ENCODE peak calls at places on chromosome 18, in six cellular contexts. One of them, this sample, is unnamed. For H3K4me1, the result is how much of the 10 kb centered on the place peaks cover.

GRCh38 chr18:12038082-12038660 is 55.5 kb upstream of the ANKRD62 start:
- DNase-seq in ovary: peak
- DNase-seq in IMR-90: no peak
- DNase-seq in lower lobe of right lung: no peak
- DNase-seq in transverse colon: peak
- DNase-seq in CD8-positive, alpha-beta memory T cell: peak
- DNase-seq in this sample: peak

GRCh38 chr18:2104620-2105462 is 466.5 kb downstream of the METTL4 start:
- DNase-seq in lower lobe of right lung: peak
- DNase-seq in transverse colon: peak
- DNase-seq in CD8-positive, alpha-beta memory T cell: peak
- DNase-seq in ovary: no peak
- DNase-seq in IMR-90: peak
- DNase-seq in this sample: peak

GRCh38 chr18:49723648-49724180 is 89.6 kb downstream of the ACAA2 start:
- DNase-seq in transverse colon: peak
- DNase-seq in lower lobe of right lung: no peak
- DNase-seq in IMR-90: peak
- DNase-seq in CD8-positive, alpha-beta memory T cell: no peak
- DNase-seq in ovary: no peak
- DNase-seq in this sample: peak

GRCh38 chr18:2827076-2827475 is 19.7 kb upstream of the EMILIN2 start:
- DNase-seq in IMR-90: no peak
- DNase-seq in CD8-positive, alpha-beta memory T cell: no peak
- DNase-seq in ovary: no peak
- DNase-seq in transverse colon: no peak
- DNase-seq in lower lobe of right lung: no peak
- DNase-seq in this sample: no peak

GRCh38 chr18:37422116-37422515 is 143.5 kb downstream of the CELF4 start:
- DNase-seq in IMR-90: no peak
- DNase-seq in ovary: no peak
- DNase-seq in CD8-positive, alpha-beta memory T cell: no peak
- DNase-seq in lower lobe of right lung: no peak
- DNase-seq in transverse colon: no peak
- DNase-seq in this sample: no peak

GRCh38 chr18:49963217-49963616 is 149.9 kb upstream of the ACAA2 start:
- DNase-seq in IMR-90: no peak
- DNase-seq in CD8-positive, alpha-beta memory T cell: no peak
- DNase-seq in transverse colon: no peak
- DNase-seq in ovary: no peak
- DNase-seq in lower lobe of right lung: no peak
- DNase-seq in this sample: no peak

GRCh38 chr18:55634545-55634944 is 46.6 kb upstream of the TCF4 start:
- DNase-seq in IMR-90: peak
- DNase-seq in ovary: no peak
- DNase-seq in transverse colon: no peak
- DNase-seq in CD8-positive, alpha-beta memory T cell: no peak
- DNase-seq in lower lobe of right lung: no peak
- DNase-seq in this sample: no peak

GRCh38 chr18:652131-652530 is 5.3 kb upstream of the TYMS start:
- DNase-seq in transverse colon: no peak
- DNase-seq in ovary: no peak
- DNase-seq in CD8-positive, alpha-beta memory T cell: no peak
- DNase-seq in lower lobe of right lung: no peak
- DNase-seq in IMR-90: no peak
- DNase-seq in this sample: no peak

GRCh38 chr18:48794251-48794970 is 156.4 kb downstream of the SMAD7 start:
- DNase-seq in ovary: no peak
- DNase-seq in IMR-90: no peak
- DNase-seq in lower lobe of right lung: peak
- DNase-seq in CD8-positive, alpha-beta memory T cell: no peak
- DNase-seq in transverse colon: no peak
- DNase-seq in this sample: no peak

GRCh38 chr18:49640741-49641140 is 78.9 kb downstream of the LIPG start:
- DNase-seq in CD8-positive, alpha-beta memory T cell: no peak
- DNase-seq in IMR-90: no peak
- DNase-seq in ovary: no peak
- DNase-seq in lower lobe of right lung: no peak
- DNase-seq in transverse colon: no peak
- DNase-seq in this sample: no peak

GRCh38 chr18:36680042-36680441 is 148.8 kb downstream of the TPGS2 start:
- DNase-seq in transverse colon: no peak
- DNase-seq in CD8-positive, alpha-beta memory T cell: no peak
- DNase-seq in IMR-90: no peak
- DNase-seq in ovary: no peak
- DNase-seq in lower lobe of right lung: no peak
- DNase-seq in this sample: no peak

GRCh38 chr18:11494093-11494492 is 115.3 kb upstream of the SLC35G4 start:
- DNase-seq in IMR-90: peak
- DNase-seq in CD8-positive, alpha-beta memory T cell: no peak
- DNase-seq in transverse colon: no peak
- DNase-seq in ovary: no peak
- DNase-seq in lower lobe of right lung: no peak
- DNase-seq in this sample: no peak

GRCh38 chr18:48689548-48689947 is 150.7 kb downstream of the CTIF start:
- DNase-seq in ovary: no peak
- DNase-seq in IMR-90: no peak
- DNase-seq in CD8-positive, alpha-beta memory T cell: no peak
- DNase-seq in transverse colon: no peak
- DNase-seq in lower lobe of right lung: no peak
- DNase-seq in this sample: no peak

GRCh38 chr18:34461266-34461665 is 236.6 kb upstream of the NOL4 start:
- DNase-seq in lower lobe of right lung: no peak
- DNase-seq in CD8-positive, alpha-beta memory T cell: no peak
- DNase-seq in IMR-90: no peak
- DNase-seq in ovary: no peak
- DNase-seq in transverse colon: no peak
- DNase-seq in this sample: no peak

GRCh38 chr18:35707247-35707646 is 125.7 kb downstream of the GALNT1 start:
- DNase-seq in CD8-positive, alpha-beta memory T cell: no peak
- DNase-seq in lower lobe of right lung: no peak
- DNase-seq in IMR-90: no peak
- DNase-seq in ovary: no peak
- DNase-seq in transverse colon: no peak
- DNase-seq in this sample: no peak

GRCh38 chr18:55250729-55251128 is 291.5 kb upstream of the CCDC68 start:
- DNase-seq in ovary: no peak
- DNase-seq in transverse colon: no peak
- DNase-seq in IMR-90: peak
- DNase-seq in lower lobe of right lung: no peak
- DNase-seq in CD8-positive, alpha-beta memory T cell: no peak
- DNase-seq in this sample: no peak

GRCh38 chr18:8091042-8091441 is 518.2 kb upstream of the RAB12 start:
- DNase-seq in IMR-90: no peak
- DNase-seq in CD8-positive, alpha-beta memory T cell: no peak
- DNase-seq in ovary: no peak
- DNase-seq in lower lobe of right lung: no peak
- DNase-seq in transverse colon: no peak
- DNase-seq in this sample: no peak

GRCh38 chr18:52288403-52289004 is 51.5 kb upstream of the DCC start:
- DNase-seq in ovary: no peak
- DNase-seq in transverse colon: peak
- DNase-seq in lower lobe of right lung: peak
- DNase-seq in IMR-90: no peak
- DNase-seq in CD8-positive, alpha-beta memory T cell: no peak
- DNase-seq in this sample: peak

GRCh38 chr18:36247036-36247435 is 50.5 kb upstream of the FHOD3 start:
- DNase-seq in transverse colon: no peak
- DNase-seq in ovary: no peak
- DNase-seq in IMR-90: peak
- DNase-seq in CD8-positive, alpha-beta memory T cell: no peak
- DNase-seq in lower lobe of right lung: no peak
- DNase-seq in this sample: no peak

GRCh38 chr18:79496237-79496977 is 100.7 kb downstream of the NFATC1 start:
- DNase-seq in CD8-positive, alpha-beta memory T cell: no peak
- DNase-seq in ovary: peak
- DNase-seq in lower lobe of right lung: peak
- DNase-seq in transverse colon: no peak
- DNase-seq in IMR-90: no peak
- DNase-seq in this sample: no peak

GRCh38 chr18:44725300-44726096 is 44.8 kb downstream of the SETBP1 start:
- DNase-seq in CD8-positive, alpha-beta memory T cell: no peak
- DNase-seq in IMR-90: peak
- DNase-seq in ovary: peak
- DNase-seq in transverse colon: peak
- DNase-seq in lower lobe of right lung: no peak
- DNase-seq in this sample: no peak

GRCh38 chr18:48992791-48993555 is 42.2 kb upstream of the SMAD7 start:
- DNase-seq in lower lobe of right lung: peak
- DNase-seq in CD8-positive, alpha-beta memory T cell: no peak
- DNase-seq in transverse colon: no peak
- DNase-seq in ovary: no peak
- DNase-seq in IMR-90: no peak
- DNase-seq in this sample: no peak

GRCh38 chr18:55515946-55516710 is 71.9 kb downstream of the TCF4 start:
- DNase-seq in ovary: no peak
- DNase-seq in lower lobe of right lung: no peak
- DNase-seq in IMR-90: peak
- DNase-seq in CD8-positive, alpha-beta memory T cell: no peak
- DNase-seq in transverse colon: no peak
- DNase-seq in this sample: no peak

GRCh38 chr18:5158587-5158986 is 38.5 kb downstream of the AKAIN1 start:
- DNase-seq in CD8-positive, alpha-beta memory T cell: no peak
- DNase-seq in ovary: no peak
- DNase-seq in IMR-90: no peak
- DNase-seq in lower lobe of right lung: no peak
- DNase-seq in transverse colon: no peak
- DNase-seq in this sample: no peak

GRCh38 chr18:56873441-56874140 is 222.4 kb downstream of the WDR7 start:
- DNase-seq in IMR-90: no peak
- DNase-seq in lower lobe of right lung: no peak
- DNase-seq in CD8-positive, alpha-beta memory T cell: peak
- DNase-seq in transverse colon: no peak
- DNase-seq in ovary: no peak
- DNase-seq in this sample: no peak

GRCh38 chr18:50240083-50240563 is 26.2 kb downstream of the CFAP53 start:
- DNase-seq in lower lobe of right lung: no peak
- DNase-seq in CD8-positive, alpha-beta memory T cell: no peak
- DNase-seq in transverse colon: no peak
- DNase-seq in ovary: no peak
- DNase-seq in IMR-90: no peak
- DNase-seq in this sample: no peak

GRCh38 chr18:24068945-24069693 is 54.6 kb downstream of the TTC39C start:
- DNase-seq in lower lobe of right lung: no peak
- DNase-seq in transverse colon: no peak
- DNase-seq in ovary: no peak
- DNase-seq in CD8-positive, alpha-beta memory T cell: no peak
- DNase-seq in IMR-90: no peak
- DNase-seq in this sample: peak

GRCh38 chr18:32095571-32096229 is 4.0 kb downstream of the RNF138 start:
- DNase-seq in CD8-positive, alpha-beta memory T cell: no peak
- DNase-seq in lower lobe of right lung: no peak
- DNase-seq in IMR-90: no peak
- DNase-seq in transverse colon: no peak
- DNase-seq in ovary: no peak
- DNase-seq in this sample: no peak
- H3K4me1 ChIP-seq in CD8-positive, alpha-beta memory T cell: half or more
- H3K4me1 ChIP-seq in lower lobe of right lung: half or more
- H3K4me1 ChIP-seq in IMR-90: under half
- H3K4me1 ChIP-seq in transverse colon: under half
- H3K4me1 ChIP-seq in ovary: under half
- H3K4me1 ChIP-seq in this sample: under half

GRCh38 chr18:58871514-58872490 is 7.1 kb downstream of the ZNF532 start:
- DNase-seq in transverse colon: no peak
- DNase-seq in CD8-positive, alpha-beta memory T cell: no peak
- DNase-seq in lower lobe of right lung: no peak
- DNase-seq in IMR-90: peak
- DNase-seq in ovary: no peak
- DNase-seq in this sample: no peak

GRCh38 chr18:58868440-58868839 is 3.8 kb downstream of the ZNF532 start:
- DNase-seq in IMR-90: no peak
- DNase-seq in lower lobe of right lung: no peak
- DNase-seq in ovary: no peak
- DNase-seq in CD8-positive, alpha-beta memory T cell: no peak
- DNase-seq in transverse colon: no peak
- DNase-seq in this sample: no peak

GRCh38 chr18:58867281-58867961 is 2.7 kb downstream of the ZNF532 start:
- DNase-seq in lower lobe of right lung: no peak
- DNase-seq in IMR-90: no peak
- DNase-seq in CD8-positive, alpha-beta memory T cell: no peak
- DNase-seq in transverse colon: no peak
- DNase-seq in ovary: no peak
- DNase-seq in this sample: no peak

GRCh38 chr18:58870130-58870529 is 5.5 kb downstream of the ZNF532 start:
- DNase-seq in CD8-positive, alpha-beta memory T cell: no peak
- DNase-seq in lower lobe of right lung: no peak
- DNase-seq in ovary: no peak
- DNase-seq in IMR-90: peak
- DNase-seq in transverse colon: no peak
- DNase-seq in this sample: peak

DNA sequence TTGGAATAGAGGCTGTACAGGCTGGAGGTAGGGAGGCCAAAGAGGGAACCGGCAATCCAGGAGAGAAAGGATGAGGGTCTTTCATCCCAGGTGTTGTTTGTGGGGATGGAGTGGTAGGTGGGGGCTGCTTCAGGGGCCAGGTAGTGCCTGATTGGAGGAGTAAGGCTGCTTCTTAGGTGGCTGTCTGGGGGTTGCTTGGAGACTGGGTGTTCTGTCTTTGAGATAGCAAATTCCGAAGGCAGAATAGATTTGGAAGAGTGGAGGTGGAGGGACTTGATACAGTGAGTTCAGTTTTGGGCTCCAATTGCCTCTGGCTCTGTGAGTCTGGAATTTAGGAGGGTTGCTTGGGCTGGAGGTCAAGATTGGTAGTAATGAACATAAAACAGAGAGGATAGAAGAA is 5.9 kb downstream of the ZNF532 start:
- DNase-seq in ovary: no peak
- DNase-seq in IMR-90: no peak
- DNase-seq in CD8-positive, alpha-beta memory T cell: no peak
- DNase-seq in transverse colon: no peak
- DNase-seq in lower lobe of right lung: no peak
- DNase-seq in this sample: no peak
- H3K4me1 ChIP-seq in ovary: under half
- H3K4me1 ChIP-seq in IMR-90: under half
- H3K4me1 ChIP-seq in CD8-positive, alpha-beta memory T cell: under half
- H3K4me1 ChIP-seq in transverse colon: under half
- H3K4me1 ChIP-seq in lower lobe of right lung: under half
- H3K4me1 ChIP-seq in this sample: under half

DNA sequence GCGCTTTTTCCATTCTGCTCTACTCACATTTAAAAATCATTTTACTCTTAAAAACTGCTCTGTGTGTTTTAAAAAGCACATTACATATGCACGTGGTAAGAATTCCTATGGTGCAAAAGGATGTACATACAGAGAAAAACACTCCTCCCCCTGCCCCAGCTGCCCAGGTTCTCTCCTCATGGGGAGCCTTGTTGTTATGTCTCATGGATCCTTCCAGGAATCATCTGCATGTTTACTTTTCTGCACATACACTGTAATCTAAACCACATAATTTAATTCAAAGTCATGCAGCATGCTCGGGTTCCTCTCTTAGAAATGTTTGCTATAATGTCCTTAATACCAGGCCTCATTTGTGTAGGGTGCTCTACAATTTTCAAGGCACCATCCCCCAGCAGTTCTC is 243.3 kb downstream of the LOXHD1 start:
- DNase-seq in lower lobe of right lung: no peak
- DNase-seq in CD8-positive, alpha-beta memory T cell: no peak
- DNase-seq in transverse colon: no peak
- DNase-seq in IMR-90: peak
- DNase-seq in ovary: no peak
- DNase-seq in this sample: no peak
- H3K4me1 ChIP-seq in lower lobe of right lung: under half
- H3K4me1 ChIP-seq in CD8-positive, alpha-beta memory T cell: under half
- H3K4me1 ChIP-seq in transverse colon: under half
- H3K4me1 ChIP-seq in IMR-90: under half
- H3K4me1 ChIP-seq in ovary: under half
- H3K4me1 ChIP-seq in this sample: under half

GRCh38 chr18:58978916-58979315 is 114.2 kb downstream of the ZNF532 start:
- DNase-seq in ovary: no peak
- DNase-seq in CD8-positive, alpha-beta memory T cell: no peak
- DNase-seq in transverse colon: no peak
- DNase-seq in IMR-90: no peak
- DNase-seq in lower lobe of right lung: no peak
- DNase-seq in this sample: no peak
- H3K4me1 ChIP-seq in ovary: under half
- H3K4me1 ChIP-seq in CD8-positive, alpha-beta memory T cell: under half
- H3K4me1 ChIP-seq in transverse colon: under half
- H3K4me1 ChIP-seq in IMR-90: under half
- H3K4me1 ChIP-seq in lower lobe of right lung: under half
- H3K4me1 ChIP-seq in this sample: under half